ENCODE peak calls at places on chromosomes 4 and X, in eight cellular contexts. J is hippocampal formation, W is Calu3, Q is nephron progenitor cell, E is suprapubic skin, O is iPS-NIHi11, B is astrocyte of the spinal cord, F is NCI-H748 treated with DMSO at 0.1 percent for 48 hours. P is an unnamed sample.

GRCh38 chr4:160044693-160045092 is 941.8 kb downstream of the RAPGEF2 start:
- DNase-seq in E (no peak), B (no peak), O (no peak), Q (no peak), F (peak; percentile 42), J (no peak), W (no peak), P (no peak)

GRCh38 chrX:23668335-23668734 is 1.0 kb downstream of the PRDX4 start:
- DNase-seq in Q (no peak), E (no peak), J (no peak), F (no peak), W (no peak), O (no peak), B (no peak), P (no peak)

GRCh38 chrX:3448563-3448962 is 102.1 kb upstream of the MXRA5 start:
- DNase-seq in O (no peak), Q (no peak), B (no peak), W (no peak), F (no peak), E (no peak), J (no peak), P (no peak)

GRCh38 chr4:153497988-153498967 is 32.1 kb downstream of the TMEM131L start:
- DNase-seq in Q (no peak), E (no peak), F (no peak), B (peak; percentile 14), J (no peak), O (no peak), W (no peak), P (no peak)

GRCh38 chrX:13013353-13014110 is 30.9 kb downstream of the FAM9C start:
- DNase-seq in J (no peak), F (no peak), O (no peak), E (no peak), W (no peak), Q (no peak), B (no peak), P (no peak)

GRCh38 chr4:162502109-162502508 is 338.3 kb upstream of the FSTL5 start:
- DNase-seq in B (no peak), W (no peak), J (no peak), F (no peak), O (no peak), E (no peak), Q (no peak), P (no peak)

GRCh38 chrX:154114652-154115051 is 17.1 kb upstream of the MECP2 start:
- DNase-seq in B (no peak), J (no peak), Q (no peak), W (no peak), F (no peak), O (no peak), E (no peak), P (no peak)

GRCh38 chrX:46545111-46546005 is at the start of gene ZNF674:
- DNase-seq in J (peak; percentile 83), F (peak; percentile 72), Q (peak; percentile 91), W (peak; percentile 92), E (peak; percentile 94), O (peak; percentile 85), B (peak; percentile 91), P (peak; percentile 95)

GRCh38 chr4:145480257-145480656 is 1.4 kb upstream of the SMAD1 start:
- DNase-seq in E (no peak), J (no peak), W (no peak), B (no peak), O (no peak), F (no peak), Q (no peak), P (no peak)

GRCh38 chr4:124590480-124590879 is 122.1 kb downstream of the ANKRD50 start:
- DNase-seq in E (no peak), F (no peak), Q (no peak), W (no peak), O (no peak), B (no peak), J (no peak), P (no peak)

GRCh38 chrX:88603237-88603636 is 143.8 kb upstream of the CPXCR1 start:
- DNase-seq in W (no peak), O (no peak), F (no peak), B (no peak), E (no peak), J (no peak), Q (no peak), P (no peak)

GRCh38 chrX:49137492-49137891 is 14.0 kb upstream of the GPKOW start:
- DNase-seq in E (no peak), O (no peak), F (no peak), B (no peak), Q (no peak), J (no peak), W (peak; percentile 51), P (no peak)

GRCh38 chrX:17519349-17519748 is 144.3 kb downstream of the NHS start:
- DNase-seq in B (no peak), J (no peak), W (no peak), Q (no peak), F (no peak), O (no peak), E (peak; percentile 75), P (no peak)

GRCh38 chr4:140156529-140157171 is 2.7 kb upstream of the MAML3 start:
- DNase-seq in E (no peak), B (no peak), O (no peak), W (no peak), J (no peak), Q (no peak), F (no peak), P (no peak)

GRCh38 chr4:79050521-79050880 is 111.3 kb upstream of the PAQR3 start:
- DNase-seq in E (no peak), W (no peak), J (no peak), B (peak; percentile 9), Q (no peak), F (peak; percentile 77), O (no peak), P (no peak)

P was measured in neural progenitor cell.